ENCODE peak calls at places on chromosomes 12 and 14, in five cellular contexts. A is HepG2, K is HCT116, Z is H1, T is SK-N-SH. X is an unnamed sample.

GRCh38 chr14:55075628-55076027 is 24.2 kb downstream of the MAPK1IP1L start:
- DNase-seq in K (no peak), A (no peak), T (no peak), Z (no peak), X (no peak)

GRCh38 chr12:125140239-125140917 is 75.1 kb downstream of the AACS start:
- DNase-seq in K (no peak), A (no peak), T (no peak), Z (no peak), X (no peak)

GRCh38 chr12:110312581-110313360 is 31.7 kb downstream of the ATP2A2 start:
- DNase-seq in A (no peak), Z (peak; percentile 14), T (no peak), K (no peak), X (no peak)

GRCh38 chr14:23076785-23077408 is 18.0 kb downstream of the ACIN1 start:
- DNase-seq in K (no peak), A (peak; percentile 68), T (peak; percentile 48), Z (no peak), X (peak; percentile 30)

GRCh38 chr12:20472089-20472488 is 103.8 kb downstream of the PDE3A start:
- DNase-seq in A (no peak), K (no peak), T (no peak), Z (no peak), X (no peak)

GRCh38 chr12:4483885-4484823 is 38.5 kb upstream of the FGF6 start:
- DNase-seq in T (no peak), K (no peak), Z (no peak), A (no peak), X (no peak)

GRCh38 chr12:21475552-21475951 is 25.9 kb downstream of the RECQL start:
- DNase-seq in T (no peak), Z (no peak), K (no peak), A (no peak), X (no peak)

GRCh38 chr12:95529693-95530225 is 21.5 kb downstream of the USP44 start:
- DNase-seq in K (no peak), T (no peak), A (no peak), Z (no peak), X (no peak)

GRCh38 chr12:51891843-51892242 is 3.9 kb downstream of the ANKRD33 start:
- DNase-seq in T (no peak), Z (no peak), A (no peak), K (no peak), X (no peak)

GRCh38 chr14:77746064-77746463 is 14.9 kb downstream of the SNW1 start:
- DNase-seq in Z (no peak), A (no peak), K (no peak), T (no peak), X (no peak)

GRCh38 chr14:35287481-35288013 is 4.6 kb upstream of the PSMA6 start:
- DNase-seq in K (no peak), Z (no peak), T (no peak), A (no peak), X (no peak)

GRCh38 chr12:25500651-25501050 is 52.4 kb downstream of the LMNTD1 start:
- DNase-seq in A (no peak), Z (no peak), K (no peak), T (no peak), X (no peak)

GRCh38 chr12:30822385-30823139 is 67.8 kb upstream of the CAPRIN2 start:
- DNase-seq in K (no peak), T (peak; percentile 33), Z (peak; percentile 79), A (no peak), X (no peak)

GRCh38 chr12:89448951-89449371 is 75.6 kb downstream of the GALNT4 start:
- DNase-seq in T (no peak), Z (no peak), A (no peak), K (no peak), X (no peak)

GRCh38 chr14:97177016-97177415 is 379.8 kb downstream of the VRK1 start:
- DNase-seq in K (peak; percentile 69), T (peak; percentile 14), Z (no peak), A (peak; percentile 18), X (peak; percentile 76)

GRCh38 chr14:33402604-33403003 is 463.9 kb downstream of the NPAS3 start:
- DNase-seq in A (no peak), T (no peak), Z (no peak), K (no peak), X (no peak)

GRCh38 chr12:132955094-132955932 is 793 bp downstream of the ZNF605 start:
- DNase-seq in Z (peak; percentile 66), T (no peak), A (peak; percentile 61), K (no peak), X (peak; percentile 82)

GRCh38 chr14:99687284-99688209 is 3.4 kb downstream of the CYP46A1 start:
- DNase-seq in Z (peak; percentile 93), A (peak; percentile 19), K (peak; percentile 15), T (no peak), X (no peak)

GRCh38 chr14:90567991-90568390 is 171.2 kb downstream of the CALM1 start:
- DNase-seq in Z (no peak), K (no peak), T (no peak), A (no peak), X (no peak)

GRCh38 chr12:117010693-117011451 is 88.3 kb downstream of the TESC start:
- DNase-seq in T (no peak), K (no peak), A (no peak), Z (no peak), X (no peak)

GRCh38 chr12:124030510-124030909 is 57.5 kb downstream of the ZNF664 start:
- DNase-seq in T (peak; percentile 67), K (no peak), Z (no peak), A (no peak), X (no peak)

GRCh38 chr14:49550284-49551184 is 35.6 kb downstream of the RPS29 start:
- DNase-seq in Z (no peak), T (peak; percentile 26), K (peak; percentile 8), A (peak; percentile 12), X (peak; percentile 53)

GRCh38 chr12:15545329-15545728 is 223.0 kb downstream of the PTPRO start:
- DNase-seq in Z (no peak), A (no peak), T (no peak), K (no peak), X (no peak)

GRCh38 chr14:38404100-38404541 is 148.2 kb upstream of the CLEC14A start:
- DNase-seq in T (no peak), A (no peak), K (no peak), Z (no peak), X (no peak)

GRCh38 chr14:32662234-32662633 is 276.4 kb upstream of the NPAS3 start:
- DNase-seq in Z (no peak), T (no peak), K (no peak), A (no peak), X (no peak)

GRCh38 chr14:90499121-90499520 is 102.3 kb downstream of the CALM1 start:
- DNase-seq in Z (no peak), T (peak; percentile 5), K (no peak), A (no peak), X (no peak)

GRCh38 chr12:131364903-131365820 is 345.7 kb upstream of the SFSWAP start:
- DNase-seq in T (no peak), K (no peak), Z (no peak), A (no peak), X (no peak)

GRCh38 chr12:122412851-122413433 is 9.5 kb downstream of the CLIP1 start:
- DNase-seq in T (no peak), K (no peak), Z (no peak), A (no peak), X (no peak)

DNA sequence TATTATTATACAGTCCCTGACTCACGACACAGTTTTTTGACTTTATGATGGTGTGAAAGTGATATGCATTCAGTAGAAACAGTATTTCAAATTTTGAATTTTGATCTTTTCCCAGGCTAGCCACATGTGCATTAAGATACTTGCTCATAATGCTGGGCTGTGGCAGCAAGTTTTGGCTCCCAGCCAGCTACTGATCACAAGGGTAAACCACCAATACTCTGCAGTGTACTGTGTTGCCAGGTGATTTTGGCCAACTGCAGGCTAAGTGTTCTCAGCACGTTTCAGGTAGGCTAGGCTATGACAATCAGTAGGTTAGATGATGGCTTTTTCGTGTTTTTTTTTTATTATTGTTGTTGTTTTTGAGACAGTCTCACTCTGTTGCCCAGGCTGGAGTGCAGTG is 69.4 kb upstream of the ACTN1 start:
- DNase-seq in A (no peak), Z (no peak), K (no peak), T (no peak), X (no peak)
- TF ChIP-seq JUND in A (no peak), Z (no peak), K (no peak), T (no peak), X (no peak)

GRCh38 chr12:575948-576612 is 87.2 kb downstream of the NINJ2 start:
- DNase-seq in Z (peak; percentile 96), A (peak; percentile 79), K (peak; percentile 41), T (peak; percentile 96), X (peak; percentile 76)
- TF ChIP-seq JUND in Z (no peak), A (peak; percentile 50), K (no peak), T (no peak), X (no peak)

GRCh38 chr12:32395031-32395430 is 4.3 kb upstream of the FGD4 start:
- DNase-seq in Z (no peak), K (no peak), A (no peak), T (peak; percentile 31), X (no peak)
- TF ChIP-seq JUND in Z (no peak), K (no peak), A (no peak), T (no peak), X (no peak)

DNA sequence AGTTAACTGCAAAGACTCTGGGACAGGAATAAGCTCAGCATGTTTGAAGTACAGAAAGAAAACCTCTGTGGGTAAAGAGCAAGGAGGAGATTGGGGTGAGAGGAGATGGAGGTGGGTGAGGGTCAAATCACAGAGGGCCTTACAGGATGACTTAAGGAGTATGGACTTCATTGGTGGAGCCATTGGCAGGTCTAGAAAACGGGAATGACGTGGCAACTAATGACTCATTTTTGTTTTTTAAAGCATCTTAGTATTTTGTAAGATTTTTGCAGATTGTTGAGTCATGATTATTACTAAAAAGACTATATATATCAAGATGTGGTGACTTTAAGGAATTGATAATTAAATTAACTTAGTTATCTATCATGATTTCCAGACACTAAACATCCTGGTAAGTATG is 18.5 kb downstream of the UTP20 start:
- DNase-seq in K (no peak), T (no peak), A (no peak), Z (no peak), X (no peak)
- TF ChIP-seq JUND in K (no peak), T (no peak), A (no peak), Z (no peak), X (no peak)

GRCh38 chr12:42666671-42667243 is 77.2 kb upstream of the PRICKLE1 start:
- DNase-seq in Z (no peak), T (no peak), A (no peak), K (no peak), X (no peak)
- TF ChIP-seq JUND in Z (no peak), T (no peak), A (no peak), K (no peak), X (no peak)

GRCh38 chr14:96108061-96108795 is 69.1 kb downstream of the C14orf132 start:
- DNase-seq in Z (no peak), T (no peak), A (no peak), K (no peak), X (no peak)
- TF ChIP-seq JUND in Z (no peak), T (no peak), A (no peak), K (no peak), X (no peak)

GRCh38 chr12:27946396-27946795 is 26.1 kb downstream of the PTHLH start:
- DNase-seq in Z (no peak), A (no peak), T (no peak), K (no peak), X (no peak)
- TF ChIP-seq JUND in Z (no peak), A (no peak), T (no peak), K (no peak), X (no peak)

DNA sequence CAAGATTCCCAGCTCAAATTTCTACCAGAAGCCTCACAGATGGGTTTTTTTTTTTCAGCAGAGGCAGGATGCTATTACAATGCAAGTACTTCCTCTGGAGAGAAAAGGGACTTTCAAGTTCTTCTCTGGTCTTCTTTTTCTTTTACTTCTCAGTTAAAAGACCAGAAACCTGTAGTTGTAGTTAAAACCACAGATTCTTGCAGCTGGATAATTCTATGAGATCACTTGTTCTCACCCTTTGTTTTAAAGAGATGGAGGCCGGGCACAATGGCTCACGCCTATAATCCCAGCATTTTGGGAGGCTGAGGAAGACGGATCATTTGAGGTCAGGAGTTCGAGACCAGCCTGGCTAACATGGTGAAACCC is 47.6 kb upstream of the OVCH1 start:
- DNase-seq in K (no peak), T (no peak), Z (no peak), A (no peak), X (no peak)
- TF ChIP-seq JUND in K (no peak), T (no peak), Z (no peak), A (no peak), X (no peak)

X was measured in T47D.